ENCODE peak calls at places on chromosomes 1 and 21, in eight cellular contexts. One of them, this sample, is unnamed.

GRCh38 chr21:29465528-29465927 is 166.8 kb downstream of the BACH1 start:
- DNase-seq in NCI-H446: no peak
- DNase-seq in right cardiac atrium: no peak
- DNase-seq in non-pigmented ciliary epithelial cell: no peak
- DNase-seq in iPS DF 19.7: no peak
- DNase-seq in activated effector memory CD4-positive, alpha-beta T cell treated with Interleukin-2 at 50 U/mL for 16 hours: no peak
- DNase-seq in PC-9: no peak
- DNase-seq in glomerular endothelial cell: no peak
- DNase-seq in this sample: no peak

GRCh38 chr1:201013991-201014815 is 9.3 kb downstream of the KIF21B start:
- DNase-seq in non-pigmented ciliary epithelial cell: no peak
- DNase-seq in PC-9: no peak
- DNase-seq in glomerular endothelial cell: no peak
- DNase-seq in iPS DF 19.7: peak
- DNase-seq in right cardiac atrium: no peak
- DNase-seq in activated effector memory CD4-positive, alpha-beta T cell treated with Interleukin-2 at 50 U/mL for 16 hours: no peak
- DNase-seq in NCI-H446: no peak
- DNase-seq in this sample: no peak

GRCh38 chr1:52348704-52349301 is 17.2 kb downstream of the CC2D1B start:
- DNase-seq in PC-9: peak
- DNase-seq in non-pigmented ciliary epithelial cell: no peak
- DNase-seq in glomerular endothelial cell: no peak
- DNase-seq in activated effector memory CD4-positive, alpha-beta T cell treated with Interleukin-2 at 50 U/mL for 16 hours: no peak
- DNase-seq in iPS DF 19.7: no peak
- DNase-seq in NCI-H446: no peak
- DNase-seq in right cardiac atrium: no peak
- DNase-seq in this sample: peak

GRCh38 chr1:156414440-156415064 is 45.5 kb downstream of the RHBG start:
- DNase-seq in right cardiac atrium: no peak
- DNase-seq in PC-9: no peak
- DNase-seq in non-pigmented ciliary epithelial cell: no peak
- DNase-seq in glomerular endothelial cell: no peak
- DNase-seq in iPS DF 19.7: no peak
- DNase-seq in NCI-H446: no peak
- DNase-seq in activated effector memory CD4-positive, alpha-beta T cell treated with Interleukin-2 at 50 U/mL for 16 hours: no peak
- DNase-seq in this sample: no peak

GRCh38 chr1:18344755-18345154 is 136.0 kb upstream of the KLHDC7A start:
- DNase-seq in iPS DF 19.7: no peak
- DNase-seq in NCI-H446: peak
- DNase-seq in glomerular endothelial cell: no peak
- DNase-seq in right cardiac atrium: no peak
- DNase-seq in activated effector memory CD4-positive, alpha-beta T cell treated with Interleukin-2 at 50 U/mL for 16 hours: no peak
- DNase-seq in non-pigmented ciliary epithelial cell: no peak
- DNase-seq in PC-9: no peak
- DNase-seq in this sample: no peak

GRCh38 chr1:207067185-207067584 is 14.1 kb downstream of the PFKFB2 start:
- DNase-seq in non-pigmented ciliary epithelial cell: no peak
- DNase-seq in glomerular endothelial cell: no peak
- DNase-seq in PC-9: no peak
- DNase-seq in right cardiac atrium: no peak
- DNase-seq in iPS DF 19.7: no peak
- DNase-seq in activated effector memory CD4-positive, alpha-beta T cell treated with Interleukin-2 at 50 U/mL for 16 hours: no peak
- DNase-seq in NCI-H446: no peak
- DNase-seq in this sample: no peak

GRCh38 chr1:58845947-58846346 is 62.1 kb upstream of the JUN start:
- DNase-seq in PC-9: no peak
- DNase-seq in non-pigmented ciliary epithelial cell: no peak
- DNase-seq in NCI-H446: no peak
- DNase-seq in iPS DF 19.7: no peak
- DNase-seq in activated effector memory CD4-positive, alpha-beta T cell treated with Interleukin-2 at 50 U/mL for 16 hours: no peak
- DNase-seq in glomerular endothelial cell: no peak
- DNase-seq in right cardiac atrium: no peak
- DNase-seq in this sample: no peak

GRCh38 chr1:3896396-3897000 is 3.6 kb downstream of the C1orf174 start:
- DNase-seq in PC-9: no peak
- DNase-seq in glomerular endothelial cell: no peak
- DNase-seq in non-pigmented ciliary epithelial cell: no peak
- DNase-seq in right cardiac atrium: no peak
- DNase-seq in NCI-H446: no peak
- DNase-seq in iPS DF 19.7: no peak
- DNase-seq in activated effector memory CD4-positive, alpha-beta T cell treated with Interleukin-2 at 50 U/mL for 16 hours: no peak
- DNase-seq in this sample: no peak

GRCh38 chr1:183585038-183585437 is 5.2 kb downstream of the NCF2 start:
- DNase-seq in non-pigmented ciliary epithelial cell: no peak
- DNase-seq in activated effector memory CD4-positive, alpha-beta T cell treated with Interleukin-2 at 50 U/mL for 16 hours: no peak
- DNase-seq in PC-9: no peak
- DNase-seq in glomerular endothelial cell: no peak
- DNase-seq in NCI-H446: no peak
- DNase-seq in iPS DF 19.7: no peak
- DNase-seq in right cardiac atrium: no peak
- DNase-seq in this sample: no peak

GRCh38 chr1:68725353-68725752 is 228.5 kb upstream of the DEPDC1 start:
- DNase-seq in right cardiac atrium: peak
- DNase-seq in NCI-H446: peak
- DNase-seq in glomerular endothelial cell: no peak
- DNase-seq in PC-9: peak
- DNase-seq in activated effector memory CD4-positive, alpha-beta T cell treated with Interleukin-2 at 50 U/mL for 16 hours: no peak
- DNase-seq in non-pigmented ciliary epithelial cell: no peak
- DNase-seq in iPS DF 19.7: no peak
- DNase-seq in this sample: no peak

GRCh38 chr1:65198095-65198494 is 50.1 kb downstream of the AK4 start:
- DNase-seq in PC-9: no peak
- DNase-seq in right cardiac atrium: no peak
- DNase-seq in activated effector memory CD4-positive, alpha-beta T cell treated with Interleukin-2 at 50 U/mL for 16 hours: no peak
- DNase-seq in NCI-H446: no peak
- DNase-seq in glomerular endothelial cell: no peak
- DNase-seq in iPS DF 19.7: no peak
- DNase-seq in non-pigmented ciliary epithelial cell: no peak
- DNase-seq in this sample: no peak

GRCh38 chr1:196361112-196361714 is 247.0 kb downstream of the KCNT2 start:
- DNase-seq in activated effector memory CD4-positive, alpha-beta T cell treated with Interleukin-2 at 50 U/mL for 16 hours: no peak
- DNase-seq in NCI-H446: no peak
- DNase-seq in right cardiac atrium: no peak
- DNase-seq in glomerular endothelial cell: no peak
- DNase-seq in PC-9: no peak
- DNase-seq in non-pigmented ciliary epithelial cell: no peak
- DNase-seq in iPS DF 19.7: no peak
- DNase-seq in this sample: no peak

GRCh38 chr1:155176544-155177071 is 3.0 kb downstream of the TRIM46 start:
- DNase-seq in PC-9: peak
- DNase-seq in iPS DF 19.7: no peak
- DNase-seq in NCI-H446: peak
- DNase-seq in activated effector memory CD4-positive, alpha-beta T cell treated with Interleukin-2 at 50 U/mL for 16 hours: peak
- DNase-seq in non-pigmented ciliary epithelial cell: no peak
- DNase-seq in right cardiac atrium: peak
- DNase-seq in glomerular endothelial cell: peak
- DNase-seq in this sample: no peak

GRCh38 chr1:147762233-147763024 is 2.0 kb upstream of the GJA5 start:
- DNase-seq in non-pigmented ciliary epithelial cell: no peak
- DNase-seq in glomerular endothelial cell: no peak
- DNase-seq in activated effector memory CD4-positive, alpha-beta T cell treated with Interleukin-2 at 50 U/mL for 16 hours: no peak
- DNase-seq in iPS DF 19.7: no peak
- DNase-seq in PC-9: no peak
- DNase-seq in right cardiac atrium: no peak
- DNase-seq in NCI-H446: no peak
- DNase-seq in this sample: no peak

GRCh38 chr1:41240806-41241747 is 1.0 kb downstream of the SCMH1 start:
- DNase-seq in glomerular endothelial cell: no peak
- DNase-seq in non-pigmented ciliary epithelial cell: no peak
- DNase-seq in activated effector memory CD4-positive, alpha-beta T cell treated with Interleukin-2 at 50 U/mL for 16 hours: peak
- DNase-seq in right cardiac atrium: peak
- DNase-seq in NCI-H446: peak
- DNase-seq in iPS DF 19.7: no peak
- DNase-seq in PC-9: peak
- DNase-seq in this sample: no peak

GRCh38 chr1:27086026-27086425 is 68.9 kb downstream of the SLC9A1 start:
- DNase-seq in right cardiac atrium: no peak
- DNase-seq in iPS DF 19.7: no peak
- DNase-seq in NCI-H446: no peak
- DNase-seq in non-pigmented ciliary epithelial cell: no peak
- DNase-seq in PC-9: no peak
- DNase-seq in activated effector memory CD4-positive, alpha-beta T cell treated with Interleukin-2 at 50 U/mL for 16 hours: no peak
- DNase-seq in glomerular endothelial cell: no peak
- DNase-seq in this sample: no peak

GRCh38 chr1:11736746-11737639 is 1.1 kb downstream of the AGTRAP start:
- DNase-seq in right cardiac atrium: peak
- DNase-seq in iPS DF 19.7: no peak
- DNase-seq in NCI-H446: no peak
- DNase-seq in PC-9: peak
- DNase-seq in glomerular endothelial cell: no peak
- DNase-seq in non-pigmented ciliary epithelial cell: peak
- DNase-seq in activated effector memory CD4-positive, alpha-beta T cell treated with Interleukin-2 at 50 U/mL for 16 hours: peak
- DNase-seq in this sample: no peak

GRCh38 chr1:154886281-154887036 is 16.4 kb upstream of the KCNN3 start:
- DNase-seq in non-pigmented ciliary epithelial cell: no peak
- DNase-seq in iPS DF 19.7: no peak
- DNase-seq in activated effector memory CD4-positive, alpha-beta T cell treated with Interleukin-2 at 50 U/mL for 16 hours: no peak
- DNase-seq in right cardiac atrium: no peak
- DNase-seq in PC-9: no peak
- DNase-seq in NCI-H446: no peak
- DNase-seq in glomerular endothelial cell: no peak
- DNase-seq in this sample: no peak

GRCh38 chr1:197526736-197527371 is 248.4 kb downstream of the DENND1B start:
- DNase-seq in PC-9: no peak
- DNase-seq in iPS DF 19.7: no peak
- DNase-seq in non-pigmented ciliary epithelial cell: no peak
- DNase-seq in right cardiac atrium: no peak
- DNase-seq in activated effector memory CD4-positive, alpha-beta T cell treated with Interleukin-2 at 50 U/mL for 16 hours: no peak
- DNase-seq in glomerular endothelial cell: peak
- DNase-seq in NCI-H446: peak
- DNase-seq in this sample: peak

GRCh38 chr21:38956791-38957571 is 151.3 kb downstream of the ETS2 start:
- DNase-seq in right cardiac atrium: peak
- DNase-seq in iPS DF 19.7: no peak
- DNase-seq in NCI-H446: no peak
- DNase-seq in non-pigmented ciliary epithelial cell: no peak
- DNase-seq in activated effector memory CD4-positive, alpha-beta T cell treated with Interleukin-2 at 50 U/mL for 16 hours: no peak
- DNase-seq in glomerular endothelial cell: no peak
- DNase-seq in PC-9: no peak
- DNase-seq in this sample: no peak

GRCh38 chr21:35229290-35229689 is 180.2 kb upstream of the RUNX1 start:
- DNase-seq in NCI-H446: no peak
- DNase-seq in PC-9: no peak
- DNase-seq in iPS DF 19.7: no peak
- DNase-seq in activated effector memory CD4-positive, alpha-beta T cell treated with Interleukin-2 at 50 U/mL for 16 hours: no peak
- DNase-seq in right cardiac atrium: no peak
- DNase-seq in glomerular endothelial cell: no peak
- DNase-seq in non-pigmented ciliary epithelial cell: no peak
- DNase-seq in this sample: no peak

GRCh38 chr1:115336741-115337140 is 1.3 kb downstream of the NGF start:
- DNase-seq in activated effector memory CD4-positive, alpha-beta T cell treated with Interleukin-2 at 50 U/mL for 16 hours: no peak
- DNase-seq in glomerular endothelial cell: no peak
- DNase-seq in iPS DF 19.7: no peak
- DNase-seq in right cardiac atrium: no peak
- DNase-seq in PC-9: no peak
- DNase-seq in NCI-H446: no peak
- DNase-seq in non-pigmented ciliary epithelial cell: no peak
- DNase-seq in this sample: no peak

GRCh38 chr1:117686907-117687306 is 81.1 kb downstream of the TENT5C start:
- DNase-seq in activated effector memory CD4-positive, alpha-beta T cell treated with Interleukin-2 at 50 U/mL for 16 hours: no peak
- DNase-seq in non-pigmented ciliary epithelial cell: no peak
- DNase-seq in iPS DF 19.7: no peak
- DNase-seq in glomerular endothelial cell: peak
- DNase-seq in right cardiac atrium: no peak
- DNase-seq in PC-9: peak
- DNase-seq in NCI-H446: no peak
- DNase-seq in this sample: no peak

GRCh38 chr1:109499661-109500536 is 6.0 kb downstream of the CYB561D1 start:
- DNase-seq in PC-9: peak
- DNase-seq in non-pigmented ciliary epithelial cell: no peak
- DNase-seq in glomerular endothelial cell: no peak
- DNase-seq in activated effector memory CD4-positive, alpha-beta T cell treated with Interleukin-2 at 50 U/mL for 16 hours: peak
- DNase-seq in NCI-H446: no peak
- DNase-seq in iPS DF 19.7: no peak
- DNase-seq in right cardiac atrium: no peak
- DNase-seq in this sample: no peak

GRCh38 chr1:33410091-33410701 is 20.7 kb downstream of the PHC2 start:
- DNase-seq in iPS DF 19.7: no peak
- DNase-seq in PC-9: no peak
- DNase-seq in glomerular endothelial cell: no peak
- DNase-seq in right cardiac atrium: peak
- DNase-seq in non-pigmented ciliary epithelial cell: no peak
- DNase-seq in NCI-H446: no peak
- DNase-seq in activated effector memory CD4-positive, alpha-beta T cell treated with Interleukin-2 at 50 U/mL for 16 hours: no peak
- DNase-seq in this sample: no peak